ENCODE peak calls at places on chromosomes 5 and 9, in five cellular contexts. V is uterus, C is cardiac fibroblast, S is psoas muscle, E is IMR-90. J is an unnamed sample.

GRCh38 chr9:14692918-14693861 is at the start of gene ZDHHC21:
- DNase-seq in C (peak; percentile 61), E (peak; percentile 37), S (peak; percentile 88), V (peak; percentile 59), J (peak; percentile 33)

GRCh38 chr5:176879663-176880392 is 19.3 kb downstream of the HK3 start:
- DNase-seq in C (no peak), S (peak; percentile 48), E (no peak), V (no peak), J (no peak)

GRCh38 chr9:112820886-112821285 is 69.8 kb downstream of the SLC46A2 start:
- DNase-seq in S (no peak), C (peak; percentile 67), E (peak; percentile 78), V (no peak), J (peak; percentile 74)

GRCh38 chr5:173662896-173663809 is 46.7 kb upstream of the BOD1 start:
- DNase-seq in E (no peak), C (no peak), V (no peak), S (no peak), J (no peak)

GRCh38 chr5:104909803-104910202 is 1347.2 kb upstream of the NUDT12 start:
- DNase-seq in S (no peak), V (no peak), E (no peak), C (no peak), J (no peak)

GRCh38 chr5:142597546-142598337 is 88.1 kb downstream of the FGF1 start:
- DNase-seq in C (peak; percentile 64), V (no peak), E (peak; percentile 90), S (no peak), J (peak; percentile 92)

GRCh38 chr9:20512106-20512505 is 110.2 kb downstream of the MLLT3 start:
- DNase-seq in S (no peak), E (peak; percentile 72), C (peak; percentile 33), V (no peak), J (peak; percentile 46)

GRCh38 chr5:2215059-2215458 is 332.3 kb upstream of the IRX4 start:
- DNase-seq in E (no peak), V (no peak), C (no peak), S (no peak), J (no peak)

GRCh38 chr5:9733456-9733855 is 103.3 kb upstream of the TAS2R1 start:
- DNase-seq in V (no peak), E (peak; percentile 38), S (no peak), C (no peak), J (no peak)

GRCh38 chr9:215631-216155 is 1.0 kb downstream of the DOCK8 start:
- DNase-seq in V (no peak), S (no peak), E (no peak), C (no peak), J (no peak)

GRCh38 chr9:114164191-114164794 is 9.0 kb downstream of the COL27A1 start:
- DNase-seq in C (no peak), V (no peak), E (no peak), S (no peak), J (no peak)

GRCh38 chr9:80561526-80561925 is 989.8 kb downstream of the TLE4 start:
- DNase-seq in S (no peak), E (no peak), V (no peak), C (no peak), J (no peak)

GRCh38 chr5:19018822-19019221 is 969.2 kb downstream of the CDH18 start:
- DNase-seq in V (no peak), S (no peak), C (no peak), E (no peak), J (no peak)

GRCh38 chr5:53031695-53032096 is 42.5 kb downstream of the ITGA2 start:
- DNase-seq in S (no peak), V (no peak), C (peak; percentile 80), E (peak; percentile 98), J (peak; percentile 76)

GRCh38 chr5:10756539-10756938 is 4.5 kb downstream of the DAP start:
- DNase-seq in V (no peak), C (peak; percentile 47), S (no peak), E (peak; percentile 53), J (peak; percentile 78)

GRCh38 chr5:39178171-39178570 is 41.2 kb downstream of the FYB1 start:
- DNase-seq in V (no peak), E (peak; percentile 65), C (peak; percentile 8), S (no peak), J (peak; percentile 44)

GRCh38 chr5:61496406-61497307 is 164.6 kb downstream of the ZSWIM6 start:
- DNase-seq in C (peak; percentile 49), V (no peak), E (no peak), S (no peak), J (peak; percentile 8)

GRCh38 chr9:72984150-72984947 is 31.5 kb upstream of the ALDH1A1 start:
- DNase-seq in V (no peak), S (no peak), E (no peak), C (no peak), J (no peak)

GRCh38 chr5:129506092-129506491 is 46.0 kb downstream of the ADAMTS19 start:
- DNase-seq in V (no peak), C (no peak), S (no peak), E (peak; percentile 23), J (peak; percentile 85)

GRCh38 chr5:179342577-179342976 is 2.7 kb downstream of the ADAMTS2 start:
- DNase-seq in V (peak; percentile 59), C (peak; percentile 78), S (no peak), E (peak; percentile 59), J (peak; percentile 79)

GRCh38 chr5:147963948-147964693 is 57.8 kb upstream of the C5orf46 start:
- DNase-seq in C (peak; percentile 1), S (no peak), E (no peak), V (no peak), J (no peak)

GRCh38 chr5:149931992-149932436 is 12.6 kb downstream of the PDE6A start:
- DNase-seq in V (no peak), S (no peak), E (no peak), C (no peak), J (no peak)
- H3K4me3 ChIP-seq in V (no peak overlapping the region), S (peak overlapping the region; percentile 67), E (no peak overlapping the region), C (no peak overlapping the region), J (no peak overlapping the region)

GRCh38 chr9:90142580-90142979 is 500.0 kb downstream of the DIRAS2 start:
- DNase-seq in S (no peak), C (peak; percentile 56), E (peak; percentile 25), V (no peak), J (peak; percentile 50)
- TF ChIP-seq CTCF in S (peak; percentile 67), C (peak; percentile 37), E (peak; percentile 52), V (peak; percentile 32), J (peak; percentile 45)

DNA sequence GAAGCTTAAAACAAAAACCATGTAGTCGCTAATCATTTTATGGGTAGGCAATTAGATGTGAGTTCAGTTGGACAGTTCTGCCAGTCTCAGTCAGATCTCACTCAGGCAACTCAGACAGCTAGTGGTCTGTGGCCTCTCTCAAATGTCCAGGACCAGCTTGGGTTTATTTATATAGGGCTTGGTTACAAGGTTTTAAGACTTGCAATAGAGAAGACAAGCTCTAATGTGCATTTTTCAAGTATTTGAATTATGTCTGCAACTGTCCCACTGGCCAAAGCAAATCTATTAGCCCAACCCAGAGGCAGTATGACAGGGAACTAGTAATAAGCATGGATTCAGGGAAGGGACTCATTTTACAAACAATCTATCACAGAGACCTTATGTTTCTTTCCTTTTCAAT is 98.7 kb upstream of the GOLGA1 start:
- DNase-seq in S (no peak), E (no peak), C (no peak), V (no peak), J (no peak)
- H3K4me3 ChIP-seq in S (no peak overlapping the region), E (no peak overlapping the region), C (no peak overlapping the region), V (no peak overlapping the region), J (no peak overlapping the region)

DNA sequence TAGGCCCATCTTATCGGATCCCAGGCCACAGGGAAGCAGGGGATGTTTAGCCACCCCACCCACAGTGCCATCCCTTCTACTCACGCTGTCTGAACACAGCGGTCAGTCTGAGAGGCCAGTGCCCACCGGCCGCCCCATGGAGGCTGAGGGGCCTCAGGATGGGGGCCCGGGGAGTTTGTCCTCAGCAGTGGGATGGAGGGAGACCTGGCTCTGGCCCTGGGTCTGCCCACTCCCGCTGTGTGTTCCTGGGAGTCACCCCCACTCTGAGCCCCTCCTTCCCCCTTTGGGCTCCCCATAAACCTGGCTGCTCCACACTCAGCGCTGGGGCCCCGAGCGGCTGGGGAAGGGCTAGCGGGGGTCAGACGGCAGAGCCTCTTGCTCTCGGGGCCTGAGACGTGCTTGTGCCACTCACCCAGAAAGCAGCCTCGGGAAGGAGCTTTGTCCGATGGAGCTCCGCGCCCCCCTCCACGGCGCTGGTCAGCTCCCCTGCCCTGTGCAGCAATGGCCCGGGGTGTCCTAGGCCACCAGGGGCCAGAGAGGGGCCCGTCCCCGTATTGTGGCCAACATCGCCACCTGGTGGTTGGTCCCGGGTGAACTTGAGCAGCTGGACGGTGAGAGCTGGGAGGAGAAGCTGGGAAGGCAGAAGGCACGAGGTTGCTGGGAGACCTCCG is 10.9 kb upstream of the LAMC3 start:
- DNase-seq in S (peak; percentile 81), E (peak; percentile 54), C (peak; percentile 67), V (no peak), J (peak; percentile 75)
- TF ChIP-seq CTCF in S (peak; percentile 51), E (peak; percentile 82), C (peak; percentile 85), V (no peak), J (peak; percentile 75)

GRCh38 chr9:127158995-127159801 is 36.8 kb upstream of the ANGPTL2 start:
- DNase-seq in E (peak; percentile 92), V (peak; percentile 75), C (peak; percentile 70), S (peak; percentile 90), J (peak; percentile 94)

GRCh38 chr9:127153484-127153883 is 31.0 kb upstream of the ANGPTL2 start:
- DNase-seq in E (no peak), S (no peak), V (no peak), C (no peak), J (no peak)

GRCh38 chr9:127154003-127154389 is 31.6 kb upstream of the ANGPTL2 start:
- DNase-seq in C (no peak), S (no peak), E (no peak), V (no peak), J (no peak)

GRCh38 chr9:127155314-127155713 is 32.9 kb upstream of the ANGPTL2 start:
- DNase-seq in V (no peak), C (no peak), S (no peak), E (no peak), J (no peak)

DNA sequence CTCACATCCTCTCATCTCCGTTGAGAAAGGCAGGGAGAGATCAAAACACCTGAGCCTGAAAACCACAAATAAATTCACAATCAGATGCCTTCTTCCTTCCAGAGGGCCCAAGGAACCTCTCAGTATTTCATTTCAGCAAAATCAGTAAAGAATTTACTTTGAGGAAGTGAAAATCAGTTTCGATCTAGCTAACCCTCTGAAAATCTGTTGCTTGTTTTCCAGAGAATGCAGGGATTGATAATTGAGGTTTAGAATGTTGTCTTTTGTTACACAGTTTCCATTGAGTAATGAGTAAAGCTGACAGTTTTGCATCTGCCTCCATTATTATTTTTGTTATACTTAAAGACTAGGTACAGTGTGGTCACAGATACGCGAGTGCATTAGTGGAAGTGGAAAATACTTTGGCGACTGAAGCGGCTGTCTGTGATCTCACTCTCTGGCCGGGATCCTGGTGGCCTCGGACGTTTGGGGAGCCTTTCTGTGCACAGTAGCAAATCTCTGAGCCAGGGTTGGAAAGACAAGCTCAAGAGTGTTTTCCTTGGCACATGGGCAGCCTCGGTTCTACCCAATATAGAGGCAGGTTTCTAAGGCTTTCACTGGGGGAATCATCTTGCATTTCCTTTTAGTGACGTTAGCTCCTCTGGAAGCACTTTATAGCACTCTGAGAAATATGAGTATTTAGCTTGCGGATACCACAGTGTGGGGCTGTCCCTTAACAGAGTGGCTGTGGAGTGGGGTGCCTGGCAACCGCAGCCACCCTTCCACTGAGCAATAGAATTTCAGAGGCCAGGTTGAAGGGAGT is 32.2 kb upstream of the ANGPTL2 start:
- DNase-seq in C (peak; percentile 82), E (peak; percentile 35), S (peak; percentile 78), V (peak; percentile 68), J (peak; percentile 79)
- H3K4me3 ChIP-seq in C (no peak overlapping the region), E (no peak overlapping the region), S (peak overlapping the region; percentile 29), V (no peak overlapping the region), J (no peak overlapping the region)

GRCh38 chr9:130417602-130418001 is 27.2 kb upstream of the ASS1 start:
- DNase-seq in S (peak; percentile 30), E (no peak), V (no peak), C (no peak), J (peak; percentile 6)
- TF ChIP-seq CTCF in S (no peak), E (no peak), V (no peak), C (no peak), J (no peak)